ENCODE peak calls at places on chromosomes 5 and 9, in four cellular contexts. Z is K562, F is HepG2, T is GM12878. M is an unnamed sample.

GRCh38 chr5:96434201-96434645 is 1.2 kb upstream of the PCSK1 start:
- DNase-seq in Z (peak; percentile 43), F (peak; percentile 48), T (no peak), M (peak; percentile 78)

GRCh38 chr5:125316913-125317545 is 570.6 kb upstream of the ZNF608 start:
- DNase-seq in Z (no peak), F (no peak), T (no peak), M (no peak)

GRCh38 chr5:152704286-152704685 is 299.2 kb upstream of the NMUR2 start:
- DNase-seq in Z (no peak), F (no peak), T (no peak), M (no peak)

GRCh38 chr9:38337706-38338264 is 54.7 kb upstream of the ALDH1B1 start:
- DNase-seq in Z (no peak), F (no peak), T (no peak), M (no peak)

GRCh38 chr5:180109920-180110319 is 38.4 kb upstream of the RNF130 start:
- DNase-seq in Z (no peak), F (no peak), T (no peak), M (no peak)

GRCh38 chr5:65186646-65187227 is 295.0 kb downstream of the ADAMTS6 start:
- DNase-seq in Z (no peak), F (no peak), T (no peak), M (no peak)

GRCh38 chr9:34084562-34084961 is 35.9 kb upstream of the UBAP2 start:
- DNase-seq in Z (no peak), F (no peak), T (no peak), M (no peak)

GRCh38 chr5:81238460-81238859 is 5.3 kb downstream of the CKMT2 start:
- DNase-seq in Z (no peak), F (no peak), T (no peak), M (no peak)

GRCh38 chr5:38758774-38759423 is 86.9 kb upstream of the OSMR start:
- DNase-seq in Z (no peak), F (no peak), T (no peak), M (no peak)

GRCh38 chr9:91071185-91071990 is 269.8 kb downstream of the SYK start:
- DNase-seq in Z (no peak), F (peak; percentile 76), T (no peak), M (no peak)

GRCh38 chr5:1555011-1555807 is 31.4 kb upstream of the LPCAT1 start:
- DNase-seq in Z (no peak), F (peak; percentile 96), T (no peak), M (peak; percentile 4)

GRCh38 chr9:112327718-112328450 is 5.5 kb downstream of the PTBP3 start:
- DNase-seq in Z (no peak), F (no peak), T (no peak), M (no peak)

DNA sequence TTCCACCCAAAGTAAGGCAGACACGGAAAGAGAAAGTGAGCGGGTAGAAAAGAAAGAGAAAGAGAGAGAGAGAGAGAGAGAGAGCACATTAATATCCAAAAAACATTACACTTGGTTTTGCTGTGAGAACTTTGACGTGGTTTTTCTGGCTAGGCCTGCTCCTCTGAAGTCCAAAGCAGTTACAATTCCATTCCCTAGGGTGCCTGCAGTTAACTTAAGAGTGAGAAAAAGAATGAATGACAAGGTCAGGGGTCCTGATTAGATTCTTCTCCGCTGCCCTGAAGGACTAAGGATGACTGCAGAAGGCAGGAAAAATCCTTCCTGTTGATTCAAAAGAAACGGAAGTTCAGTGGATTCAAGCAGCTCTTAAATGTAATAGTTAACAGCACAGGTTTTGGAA is 589.8 kb downstream of the PRELID2 start:
- DNase-seq in Z (no peak), F (no peak), T (no peak), M (no peak)
- TF ChIP-seq TARDBP in Z (no peak), F (no peak), T (no peak), M (no peak)

GRCh38 chr5:66425842-66426241 is 170.4 kb upstream of the MAST4 start:
- DNase-seq in Z (no peak), F (no peak), T (no peak), M (no peak)
- TF ChIP-seq TARDBP in Z (no peak), F (no peak), T (no peak), M (no peak)

GRCh38 chr5:37571974-37572373 is 192.9 kb downstream of the WDR70 start:
- DNase-seq in Z (no peak), F (no peak), T (no peak), M (no peak)
- TF ChIP-seq TARDBP in Z (no peak), F (no peak), T (no peak), M (no peak)

DNA sequence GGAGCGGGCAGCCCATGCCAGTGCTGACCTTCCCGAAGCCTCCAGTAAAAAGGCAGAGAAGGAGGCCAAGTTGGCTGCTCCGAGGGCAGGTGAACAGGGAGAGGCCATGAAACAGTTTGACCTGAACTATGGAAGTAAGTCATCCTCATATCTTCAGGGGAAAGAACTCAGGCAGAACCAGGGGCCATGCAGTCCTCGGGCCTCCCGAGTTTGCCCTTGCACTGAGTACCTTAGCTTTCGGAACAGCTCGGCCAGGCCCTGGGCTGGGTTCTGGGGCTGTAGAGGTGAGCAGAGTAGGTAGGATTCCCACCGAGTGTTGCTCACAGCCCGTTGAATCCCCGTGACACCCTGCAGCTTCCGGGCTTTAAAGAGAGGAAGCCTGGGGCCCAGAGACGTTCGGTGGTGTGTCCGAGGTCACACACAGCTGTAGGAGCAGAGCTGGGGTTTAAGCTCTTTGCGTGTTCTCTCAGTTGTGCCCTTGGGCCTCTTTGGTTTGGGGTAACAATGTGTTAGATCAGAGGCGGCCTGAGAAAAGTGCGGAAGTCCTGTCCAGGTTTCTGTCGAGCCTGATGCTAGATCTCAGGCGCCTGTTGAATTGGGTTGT is 24.8 kb upstream of the POMT1 start:
- DNase-seq in Z (no peak), F (no peak), T (no peak), M (no peak)
- TF ChIP-seq TARDBP in Z (no peak), F (no peak), T (no peak), M (no peak)

DNA sequence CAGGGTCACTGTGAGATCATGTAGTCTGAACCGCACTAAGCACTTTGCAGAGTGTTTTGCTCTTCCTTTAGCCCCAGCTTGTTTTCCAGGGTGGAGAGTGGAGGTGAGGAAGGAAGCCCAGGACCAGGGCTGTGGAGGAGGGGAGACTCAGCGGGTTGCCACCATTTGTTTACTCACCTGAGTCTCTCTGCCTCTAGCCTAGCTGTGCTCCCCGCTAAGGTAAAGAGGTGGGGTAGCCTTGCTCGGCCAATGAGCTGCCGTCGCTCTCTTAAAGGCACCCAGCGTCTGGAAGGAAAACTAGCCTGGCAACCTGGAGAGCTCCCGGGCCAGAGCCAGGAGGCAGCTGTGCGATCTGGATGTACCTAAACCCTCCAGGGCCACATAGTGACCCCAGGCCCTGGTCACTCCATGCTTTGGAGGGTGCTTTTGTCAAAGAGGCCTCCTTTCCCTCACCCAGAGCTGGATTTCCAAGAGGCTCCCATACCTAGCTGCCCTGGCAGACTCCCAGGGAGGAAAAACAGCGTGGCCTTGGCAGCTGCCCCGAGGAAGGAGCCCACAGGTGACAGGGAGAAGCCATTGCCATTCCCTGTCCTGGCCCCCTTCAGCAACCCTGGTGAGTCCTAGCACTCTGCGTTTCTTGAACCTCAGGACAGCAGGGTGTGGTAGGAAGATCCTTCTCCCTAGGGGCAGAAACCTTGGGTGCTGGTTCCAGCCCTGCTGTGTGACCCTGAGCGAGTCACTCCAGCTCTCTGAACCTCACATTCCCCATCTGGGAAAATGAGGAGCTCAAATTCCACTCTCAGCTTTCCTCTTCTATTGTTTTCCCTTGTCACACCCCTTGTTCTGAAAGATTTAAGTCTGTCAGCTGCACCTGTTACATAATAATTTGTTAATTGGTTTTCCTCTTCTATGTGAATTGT is 42.4 kb upstream of the LARP1 start:
- DNase-seq in Z (no peak), F (no peak), T (no peak), M (no peak)
- TF ChIP-seq TARDBP in Z (no peak), F (no peak), T (no peak), M (no peak)

GRCh38 chr5:119300311-119300670 is 55.5 kb upstream of the TNFAIP8 start:
- DNase-seq in Z (no peak), F (no peak), T (no peak), M (no peak)

GRCh38 chr5:119302916-119303897 is 52.6 kb upstream of the TNFAIP8 start:
- DNase-seq in Z (no peak), F (peak; percentile 97), T (no peak), M (no peak)

GRCh38 chr5:119301210-119301609 is 54.6 kb upstream of the TNFAIP8 start:
- DNase-seq in Z (no peak), F (no peak), T (no peak), M (no peak)

GRCh38 chr5:119302449-119302848 is 53.4 kb upstream of the TNFAIP8 start:
- DNase-seq in Z (no peak), F (no peak), T (no peak), M (no peak)

DNA sequence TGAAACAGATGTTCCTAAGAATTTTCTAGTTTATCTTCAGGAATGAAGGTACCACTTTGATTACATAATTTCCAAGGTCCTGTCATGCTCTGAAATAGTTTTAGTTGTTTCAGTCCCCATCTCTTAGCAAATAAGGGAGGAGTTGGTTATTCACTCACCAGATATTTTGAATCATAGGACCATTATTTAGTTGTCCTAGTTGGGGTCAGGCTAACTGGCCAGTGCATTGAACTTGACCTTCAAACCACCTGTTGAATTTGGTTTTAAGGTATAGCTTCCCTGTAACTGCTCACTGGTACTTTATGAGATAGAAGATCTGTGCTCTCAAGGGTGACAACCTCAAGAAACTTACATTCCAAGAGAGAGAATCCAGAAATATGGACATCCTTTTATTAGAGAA is 53.9 kb upstream of the TNFAIP8 start:
- DNase-seq in Z (no peak), F (no peak), T (no peak), M (no peak)
- TF ChIP-seq TARDBP in Z (no peak), F (no peak), T (no peak), M (no peak)

GRCh38 chr9:114446036-114446435 is 58.3 kb upstream of the AKNA start:
- DNase-seq in Z (no peak), F (no peak), T (no peak), M (no peak)

GRCh38 chr9:114445616-114446015 is 57.8 kb upstream of the AKNA start:
- DNase-seq in Z (no peak), F (no peak), T (no peak), M (no peak)

GRCh38 chr9:114437401-114437893 is 49.7 kb upstream of the AKNA start:
- DNase-seq in Z (no peak), F (peak; percentile 14), T (no peak), M (no peak)

GRCh38 chr9:114446672-114447450 is 58.4 kb downstream of the WHRN start:
- DNase-seq in Z (no peak), F (no peak), T (no peak), M (no peak)

GRCh38 chr9:114442022-114442421 is 54.2 kb upstream of the AKNA start:
- DNase-seq in Z (no peak), F (no peak), T (no peak), M (no peak)
- TF ChIP-seq TARDBP in Z (no peak), F (no peak), T (no peak), M (no peak)

GRCh38 chr9:127570533-127571111 is 41.5 kb upstream of the STXBP1 start:
- DNase-seq in Z (no peak), F (no peak), T (no peak), M (no peak)
- TF ChIP-seq TARDBP in Z (no peak), F (no peak), T (no peak), M (no peak)